ENCODE peak calls at places on chromosome 11, in ten cellular contexts. F, W, I, R, V, S, E, J, Z and L are unnamed samples.
A peak's percentile ranks its signal among the peaks of the same experiment; 100 is the strongest.

GRCh38 chr11:133927690-133928627 is 28.8 kb downstream of the IGSF9B start:
- DNase-seq in J (peak; percentile 11), I (peak; percentile 59), E (peak; percentile 84), R (peak; percentile 91), F (peak; percentile 83), S (no peak), Z (peak; percentile 57), W (no peak), V (peak; percentile 50), L (peak; percentile 57)

GRCh38 chr11:113248702-113249490 is 65.5 kb upstream of the TTC12 start:
- DNase-seq in J (no peak), F (no peak), E (no peak), S (no peak), Z (no peak), R (no peak), I (no peak), V (no peak), W (no peak), L (no peak)

GRCh38 chr11:35654711-35655110 is 7.9 kb upstream of the TRIM44 start:
- DNase-seq in Z (no peak), R (no peak), V (no peak), S (peak; percentile 27), W (no peak), E (no peak), I (no peak), F (no peak), J (no peak), L (no peak)

GRCh38 chr11:91303754-91304153 is 920.9 kb upstream of the FAT3 start:
- DNase-seq in S (no peak), F (no peak), V (no peak), E (no peak), Z (no peak), W (no peak), I (no peak), R (no peak), J (no peak), L (no peak)

GRCh38 chr11:69007978-69008381 is 5.1 kb downstream of the MRGPRF start:
- DNase-seq in I (peak; percentile 94), W (no peak), J (no peak), Z (peak; percentile 33), E (no peak), R (peak; percentile 30), S (no peak), V (no peak), F (peak; percentile 57), L (no peak)

GRCh38 chr11:112997829-112998228 is 36.6 kb downstream of the NCAM1 start:
- DNase-seq in W (no peak), Z (no peak), F (no peak), R (no peak), S (no peak), E (no peak), V (no peak), I (no peak), J (no peak), L (no peak)

GRCh38 chr11:118230088-118230487 is 5.3 kb upstream of the JAML start:
- DNase-seq in V (no peak), R (no peak), S (no peak), F (no peak), W (no peak), J (no peak), I (no peak), E (no peak), Z (no peak), L (no peak)

GRCh38 chr11:79431535-79431934 is 9.3 kb downstream of the TENM4 start:
- DNase-seq in Z (peak; percentile 92), J (no peak), R (no peak), F (no peak), E (no peak), S (no peak), V (no peak), I (no peak), W (no peak), L (no peak)

GRCh38 chr11:16097543-16097942 is 258.8 kb downstream of the SOX6 start:
- DNase-seq in E (no peak), Z (no peak), S (no peak), V (no peak), F (no peak), R (no peak), I (no peak), J (no peak), W (no peak), L (no peak)

GRCh38 chr11:59088164-59088563 is 2.1 kb downstream of the GLYATL1B start:
- DNase-seq in F (no peak), W (no peak), Z (no peak), S (no peak), E (no peak), V (no peak), J (no peak), I (no peak), R (no peak), L (no peak)

GRCh38 chr11:6202036-6202435 is 3.0 kb downstream of the OR52W1 start:
- DNase-seq in F (no peak), J (no peak), W (no peak), R (no peak), V (no peak), I (no peak), E (no peak), Z (peak; percentile 71), S (no peak), L (no peak)

GRCh38 chr11:61054927-61055562 is 47.2 kb upstream of the CD5 start:
- DNase-seq in W (no peak), F (no peak), I (peak; percentile 29), R (no peak), J (no peak), E (no peak), Z (no peak), S (no peak), V (no peak), L (no peak)

GRCh38 chr11:72369786-72370185 is 64.5 kb downstream of the CLPB start:
- DNase-seq in E (no peak), W (no peak), F (no peak), S (no peak), J (no peak), V (no peak), Z (no peak), R (no peak), I (no peak), L (no peak)

GRCh38 chr11:46288451-46288850 is 11.0 kb downstream of the CREB3L1 start:
- DNase-seq in J (no peak), W (no peak), V (no peak), S (no peak), F (no peak), R (no peak), Z (no peak), I (no peak), E (no peak), L (no peak)

GRCh38 chr11:27217948-27218410 is 145.0 kb downstream of the CCDC34 start:
- DNase-seq in J (no peak), V (no peak), S (no peak), Z (peak; percentile 100), R (no peak), E (no peak), I (no peak), F (no peak), W (no peak), L (no peak)

GRCh38 chr11:122153746-122154145 is 37.7 kb upstream of the BLID start:
- DNase-seq in V (no peak), W (no peak), R (no peak), Z (no peak), F (no peak), E (no peak), I (no peak), S (no peak), J (peak; percentile 66), L (no peak)
- H3K4me3 ChIP-seq in V (no peak overlapping the region), W (no peak overlapping the region), R (no peak overlapping the region), Z (peak overlapping the region; percentile 27), F (no peak overlapping the region), E (peak overlapping the region; percentile 4), I (no peak overlapping the region), S (no peak overlapping the region), J (no peak overlapping the region), L (no peak overlapping the region)

GRCh38 chr11:47915407-47916137 is 64.8 kb upstream of the PTPRJ start:
- DNase-seq in V (peak; percentile 39), R (peak; percentile 46), Z (no peak), F (no peak), S (no peak), I (no peak), J (no peak), E (no peak), W (no peak), L (peak; percentile 21)

GRCh38 chr11:47914743-47915142 is 65.6 kb upstream of the PTPRJ start:
- DNase-seq in F (no peak), V (no peak), J (no peak), W (no peak), Z (peak; percentile 23), I (no peak), E (no peak), R (no peak), S (no peak), L (no peak)

GRCh38 chr11:47917643-47918369 is 62.6 kb upstream of the PTPRJ start:
- DNase-seq in V (peak; percentile 95), E (peak; percentile 58), Z (peak; percentile 96), S (no peak), F (peak; percentile 80), R (peak; percentile 86), W (peak; percentile 75), J (no peak), I (peak; percentile 54), L (peak; percentile 65)

GRCh38 chr11:47918370-47918690 is 62.0 kb upstream of the PTPRJ start:
- DNase-seq in R (no peak), W (no peak), V (no peak), J (no peak), F (no peak), S (no peak), Z (no peak), E (no peak), I (no peak), L (no peak)

DNA sequence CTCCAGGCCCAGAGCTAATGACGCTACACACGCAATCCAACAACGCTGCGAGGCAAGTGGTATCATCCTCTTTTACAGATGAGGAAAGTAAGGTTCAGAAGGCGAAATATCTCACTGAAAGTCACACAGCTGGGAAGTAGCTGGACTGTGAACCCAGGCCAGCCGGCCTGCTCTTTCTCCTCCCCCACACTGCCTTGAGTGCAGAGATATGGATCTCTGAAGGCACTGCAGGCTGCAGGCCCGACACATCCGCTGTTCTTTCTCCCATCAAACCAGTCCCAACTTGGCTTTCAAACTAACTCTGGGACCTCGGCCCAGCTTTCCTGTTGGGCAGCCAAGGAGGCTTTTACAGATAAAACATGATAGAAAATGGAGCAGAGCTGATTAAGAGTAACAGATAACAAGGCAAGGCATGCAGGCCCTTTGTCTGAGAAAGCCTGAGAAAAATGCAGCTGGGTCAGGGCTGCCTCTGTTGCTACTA is 64.0 kb upstream of the PTPRJ start:
- DNase-seq in F (peak; percentile 43), V (no peak), E (no peak), S (no peak), W (no peak), I (no peak), R (peak; percentile 79), J (no peak), Z (peak; percentile 77), L (peak; percentile 54)
- H3K4me1 ChIP-seq in F (peaks cover 14% of the 10 kb centered on the region), V (no peaks in the 10 kb centered on the region), E (no peaks in the 10 kb centered on the region), S (peaks cover 14% of the 10 kb centered on the region), W (peaks cover 11% of the 10 kb centered on the region), I (no peaks in the 10 kb centered on the region), R (peaks cover 5% of the 10 kb centered on the region), J (peaks cover 16% of the 10 kb centered on the region), Z (peaks cover 13% of the 10 kb centered on the region), L (peaks cover 48% of the 10 kb centered on the region)

GRCh38 chr11:57772562-57772961 is 11.0 kb downstream of the CTNND1 start:
- DNase-seq in V (no peak), Z (peak; percentile 64), J (no peak), F (no peak), I (no peak), S (no peak), E (no peak), R (no peak), W (no peak), L (no peak)
- H3K4me3 ChIP-seq in V (no peak overlapping the region), Z (no peak overlapping the region), J (no peak overlapping the region), F (no peak overlapping the region), I (no peak overlapping the region), S (no peak overlapping the region), E (no peak overlapping the region), R (no peak overlapping the region), W (no peak overlapping the region), L (no peak overlapping the region)

GRCh38 chr11:12831471-12832202 is 157.4 kb downstream of the TEAD1 start:
- DNase-seq in Z (no peak), W (no peak), I (no peak), S (no peak), F (no peak), E (no peak), R (no peak), V (no peak), J (no peak), L (no peak)
- H3K4me1 ChIP-seq in Z (peaks cover 17% of the 10 kb centered on the region), W (peaks cover 2% of the 10 kb centered on the region), I (no peaks in the 10 kb centered on the region), S (peaks cover 20% of the 10 kb centered on the region), F (peaks cover 28% of the 10 kb centered on the region), E (no peaks in the 10 kb centered on the region), R (peaks cover 23% of the 10 kb centered on the region), V (peaks cover 31% of the 10 kb centered on the region), J (peaks cover 16% of the 10 kb centered on the region), L (peaks cover 31% of the 10 kb centered on the region)